ENCODE peak calls at places on chromosomes 6 and 20, in four cellular contexts. O is stromal cell of bone marrow, R is amniotic epithelial cell, J is adipocyte. V is an unnamed sample.
A peak's percentile ranks its signal among the peaks of the same experiment; 100 is the strongest.

GRCh38 chr20:22801528-22801927 is 217.2 kb upstream of the FOXA2 start:
- DNase-seq in O (no peak), J (peak; percentile 48), R (no peak), V (no peak)

GRCh38 chr20:40650707-40651106 is 38.3 kb downstream of the MAFB start:
- DNase-seq in R (no peak), J (no peak), O (no peak), V (no peak)

GRCh38 chr6:110181131-110182027 is 1.2 kb downstream of the CDC40 start:
- DNase-seq in J (peak; percentile 11), R (no peak), O (no peak), V (no peak)

GRCh38 chr20:13430346-13431002 is 208.3 kb downstream of the TASP1 start:
- DNase-seq in O (no peak), R (peak; percentile 34), J (no peak), V (no peak)

GRCh38 chr6:71473908-71474307 is 185.3 kb downstream of the OGFRL1 start:
- DNase-seq in O (peak; percentile 97), R (peak; percentile 97), J (peak; percentile 74), V (no peak)

GRCh38 chr20:2984028-2984501 is 59.4 kb upstream of the GNRH2 start:
- DNase-seq in O (no peak), R (no peak), J (no peak), V (no peak)

GRCh38 chr6:63816979-63817436 is 181.4 kb downstream of the PHF3 start:
- DNase-seq in J (no peak), R (peak; percentile 30), O (no peak), V (no peak)

GRCh38 chr6:148082044-148082443 is 260.6 kb upstream of the SASH1 start:
- DNase-seq in R (no peak), O (no peak), J (no peak), V (no peak)

GRCh38 chr6:19833947-19834346 is 3.2 kb upstream of the ID4 start:
- DNase-seq in J (no peak), O (no peak), R (peak; percentile 32), V (no peak)

GRCh38 chr20:45974896-45975565 is 3.0 kb upstream of the ZNF335 start:
- DNase-seq in J (no peak), O (no peak), R (no peak), V (no peak)

GRCh38 chr6:135974416-135974815 is 122.9 kb downstream of the PDE7B start:
- DNase-seq in R (no peak), J (peak; percentile 25), O (no peak), V (no peak)

GRCh38 chr20:45427236-45428149 is 11.6 kb downstream of the PIGT start:
- DNase-seq in J (no peak), R (peak; percentile 8), O (no peak), V (no peak)

GRCh38 chr6:137880633-137881521 is 13.8 kb downstream of the TNFAIP3 start:
- DNase-seq in J (no peak), O (no peak), R (no peak), V (no peak)

GRCh38 chr6:84685983-84686584 is 78.3 kb downstream of the TBX18 start:
- DNase-seq in O (no peak), R (peak; percentile 17), J (no peak), V (no peak)

GRCh38 chr6:146910611-146911010 is 293.6 kb upstream of the STXBP5 start:
- DNase-seq in O (no peak), J (no peak), R (no peak), V (no peak)

GRCh38 chr20:46741924-46742692 is 32.7 kb downstream of the SLC2A10 start:
- DNase-seq in J (no peak), R (no peak), O (no peak), V (no peak)

GRCh38 chr20:38685853-38686473 is 38.3 kb upstream of the SLC32A1 start:
- DNase-seq in R (peak; percentile 47), O (peak; percentile 11), J (peak; percentile 68), V (no peak)

GRCh38 chr6:658244-658643 is 1.3 kb upstream of the HUS1B start:
- DNase-seq in R (peak; percentile 87), J (peak; percentile 61), O (peak; percentile 13), V (no peak)

GRCh38 chr20:21529863-21530262 is 16.0 kb upstream of the NKX2-2 start:
- DNase-seq in O (no peak), R (no peak), J (no peak), V (no peak)